ENCODE peak calls at places on chromosome 15, in eight cellular contexts. K is G401; J is GM18507; D is adipocyte; W is hypothalamus; O is stimulated activated CD4-positive, alpha-beta T cell treated with anti-CD3 and anti-CD28 coated beads, TNF-alpha, amount 100 ng/mL, for 1 hour; A is activated CD4-positive, alpha-beta T cell treated with anti-CD3 and anti-CD28 coated beads for 48 hours; E is OCI-M1. N is an unnamed sample.

GRCh38 chr15:85622432-85622831 is 172.3 kb downstream of the KLHL25 start:
- DNase-seq in W (no peak), A (no peak), K (no peak), J (no peak), E (no peak), O (no peak), D (peak; percentile 57), N (no peak)

GRCh38 chr15:73872370-73872769 is 994 bp upstream of the TBC1D21 start:
- DNase-seq in D (no peak), W (no peak), A (no peak), K (no peak), J (no peak), E (no peak), O (no peak), N (no peak)

GRCh38 chr15:82999426-82999825 is 12.0 kb downstream of the C15orf40 start:
- DNase-seq in W (no peak), J (no peak), E (no peak), A (no peak), K (no peak), O (no peak), D (no peak), N (no peak)

GRCh38 chr15:74133071-74133702 is 2.8 kb downstream of the ISLR2 start:
- DNase-seq in J (no peak), A (peak; percentile 55), K (no peak), D (no peak), W (no peak), E (no peak), O (no peak), N (no peak)

GRCh38 chr15:77009176-77009575 is 14.2 kb downstream of the PSTPIP1 start:
- DNase-seq in E (no peak), O (no peak), K (no peak), J (no peak), W (no peak), A (no peak), D (no peak), N (no peak)

GRCh38 chr15:58440922-58441321 is 9.1 kb downstream of the LIPC start:
- DNase-seq in K (no peak), D (no peak), E (no peak), W (no peak), J (no peak), O (no peak), A (no peak), N (no peak)

GRCh38 chr15:74917676-74918075 is 11.0 kb upstream of the FAM219B start:
- DNase-seq in J (no peak), W (no peak), K (no peak), A (no peak), D (no peak), O (no peak), E (no peak), N (no peak)

GRCh38 chr15:77748078-77749064 is 115.7 kb upstream of the LINGO1 start:
- DNase-seq in J (no peak), K (no peak), D (no peak), A (no peak), O (no peak), W (no peak), E (no peak), N (no peak)

GRCh38 chr15:46815765-46816164 is 901.5 kb upstream of the SEMA6D start:
- DNase-seq in W (no peak), D (no peak), A (no peak), J (no peak), E (no peak), O (no peak), K (no peak), N (no peak)

N was measured in MV-4-11.